ENCODE peak calls at places on chromosomes 13 and 19, in seven cellular contexts. Y, A, V, X, R, Q and E are unnamed samples.

GRCh38 chr13:76632388-76633044 is 253.7 kb downstream of the KCTD12 start:
- DNase-seq in Q (peak), V (no peak), Y (no peak), R (no peak), A (no peak), X (no peak), E (no peak)

GRCh38 chr13:67318398-67318797 is 88.3 kb upstream of the PCDH9 start:
- DNase-seq in Q (no peak), Y (no peak), V (no peak), X (no peak), R (no peak), A (no peak), E (no peak)

GRCh38 chr13:109162248-109163051 is 533.0 kb downstream of the MYO16 start:
- DNase-seq in X (no peak), V (peak), A (peak), Q (no peak), R (no peak), Y (no peak), E (no peak)

GRCh38 chr19:43807651-43808050 is 5.4 kb upstream of the LYPD5 start:
- DNase-seq in Q (no peak), R (no peak), X (no peak), Y (no peak), V (no peak), A (no peak), E (no peak)

GRCh38 chr19:53311897-53312296 is 21.7 kb upstream of the ZNF845 start:
- DNase-seq in R (no peak), X (no peak), A (no peak), Y (no peak), Q (no peak), V (no peak), E (no peak)

GRCh38 chr13:32495841-32496240 is 42.8 kb downstream of the N4BP2L2 start:
- DNase-seq in Q (no peak), Y (no peak), R (no peak), A (no peak), V (no peak), X (no peak), E (no peak)

GRCh38 chr19:49631610-49632192 is 8.2 kb downstream of the RRAS start:
- DNase-seq in Q (no peak), A (no peak), X (no peak), V (no peak), Y (no peak), R (no peak), E (no peak)

GRCh38 chr13:84479656-84480055 is 597.4 kb upstream of the SLITRK1 start:
- DNase-seq in R (no peak), Q (no peak), V (no peak), A (no peak), X (no peak), Y (no peak), E (no peak)

GRCh38 chr19:30068528-30069395 is 126.7 kb downstream of the URI1 start:
- DNase-seq in X (no peak), Q (no peak), A (no peak), R (no peak), Y (no peak), V (no peak), E (no peak)

GRCh38 chr13:110121312-110122083 is 185.5 kb downstream of the COL4A1 start:
- DNase-seq in R (no peak), V (no peak), A (no peak), X (no peak), Q (no peak), Y (no peak), E (no peak)

GRCh38 chr13:28022848-28023518 is 34.5 kb upstream of the URAD start:
- DNase-seq in A (no peak), Q (peak), R (peak), V (no peak), Y (no peak), X (no peak), E (no peak)

GRCh38 chr13:28568286-28568685 is 73.4 kb upstream of the FLT1 start:
- DNase-seq in Q (peak), R (peak), V (peak), X (peak), Y (peak), A (peak), E (no peak)

GRCh38 chr13:32850311-32851052 is 165.7 kb upstream of the KL start:
- DNase-seq in Y (no peak), Q (no peak), A (no peak), X (no peak), R (no peak), V (no peak), E (no peak)

GRCh38 chr19:17448190-17448967 is at the start of gene TMEM221:
- DNase-seq in V (peak), A (peak), X (peak), Y (peak), R (peak), Q (peak), E (no peak)

GRCh38 chr13:48477191-48477855 is 55.6 kb downstream of the RCBTB2 start:
- DNase-seq in X (no peak), V (no peak), Q (no peak), A (no peak), Y (no peak), R (no peak), E (no peak)

GRCh38 chr19:28711401-28711800 is 501.6 kb downstream of the UQCRFS1 start:
- DNase-seq in V (no peak), A (no peak), X (no peak), R (no peak), Y (no peak), Q (no peak), E (no peak)

GRCh38 chr19:16342002-16342715 is 17.5 kb downstream of the KLF2 start:
- DNase-seq in Q (no peak), Y (no peak), X (peak), R (no peak), A (no peak), V (peak), E (no peak)

GRCh38 chr19:32387701-32388392 is 17.7 kb upstream of the DPY19L3 start:
- DNase-seq in A (no peak), Y (peak), V (peak), R (peak), X (no peak), Q (no peak), E (no peak)

GRCh38 chr13:114043421-114044053 is 69.7 kb upstream of the C13orf46 start:
- DNase-seq in R (no peak), Y (no peak), X (peak), A (peak), Q (no peak), V (peak), E (no peak)

DNA sequence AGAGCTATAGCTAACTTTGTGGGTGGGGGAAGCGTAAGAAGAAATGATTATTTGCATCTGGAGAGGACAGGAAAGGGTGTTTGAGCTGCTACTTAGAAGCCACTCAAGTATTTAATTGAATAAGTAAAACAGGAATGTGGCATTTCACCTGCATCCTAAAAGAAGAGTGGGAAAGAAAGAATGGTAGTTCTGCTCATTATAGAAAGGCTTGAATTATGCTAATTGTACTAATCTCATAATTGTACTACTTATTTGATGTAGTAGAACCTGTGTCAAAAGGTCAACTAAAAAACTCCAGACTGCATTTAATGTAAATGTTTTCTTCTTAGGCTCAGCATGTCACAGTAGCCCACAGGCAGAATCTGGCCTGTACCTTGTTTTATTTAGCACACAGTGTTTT is 113.6 kb downstream of the RNF17 start:
- DNase-seq in V (no peak), Y (no peak), X (no peak), Q (no peak), R (no peak), A (no peak), E (no peak)
- H3K27ac ChIP-seq in V (no peak), Y (no peak), X (no peak), Q (no peak), R (no peak), A (no peak), E (no peak)

GRCh38 chr19:33797821-33798633 is 1.4 kb downstream of the KCTD15 start:
- DNase-seq in X (peak), R (peak), Y (peak), V (peak), Q (peak), A (no peak), E (no peak)
- H3K27ac ChIP-seq in X (peak), R (peak), Y (peak), V (peak), Q (peak), A (no peak), E (peak)

DNA sequence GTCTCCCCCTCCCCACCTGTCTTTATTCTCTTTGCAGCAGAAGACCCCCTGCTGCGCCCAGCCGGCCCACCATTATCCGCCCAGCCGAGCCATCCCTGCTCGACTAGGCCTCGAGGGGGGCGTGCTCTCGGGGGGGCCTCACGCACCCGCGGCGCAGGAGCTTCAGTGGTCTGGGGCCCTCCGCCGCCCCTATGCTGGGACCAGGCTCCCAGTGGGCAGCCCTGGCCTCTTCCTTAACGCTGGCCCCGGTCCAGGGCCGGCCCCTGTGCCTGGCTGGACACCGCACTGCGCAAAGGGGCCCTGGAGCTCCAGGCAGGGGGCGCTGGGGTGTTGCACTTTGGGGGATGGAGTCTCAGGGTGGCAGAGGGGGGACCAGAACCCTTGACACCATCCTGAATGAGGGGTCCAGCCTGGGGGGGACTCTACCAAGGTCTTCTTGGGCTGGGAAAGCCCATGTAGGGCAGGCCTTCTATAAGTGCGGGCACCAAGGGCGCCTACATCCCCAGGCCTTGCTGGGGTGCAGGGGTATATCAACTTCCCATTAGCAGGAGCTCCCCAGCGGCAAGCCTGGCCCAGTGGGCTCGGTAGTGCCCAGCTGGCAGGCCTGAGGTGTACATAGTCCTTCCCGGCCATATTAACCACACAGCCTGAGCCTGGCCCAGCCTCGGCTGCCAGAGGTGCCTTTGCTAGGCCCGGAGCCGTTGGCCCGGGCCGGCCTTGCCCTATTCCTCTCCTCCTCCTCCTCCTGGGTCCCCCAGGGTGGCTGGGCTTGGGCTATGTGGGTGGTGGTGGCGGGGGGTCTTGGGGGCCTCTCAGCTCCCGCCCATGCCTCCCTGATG is 4.9 kb downstream of the TMED1 start:
- DNase-seq in V (no peak), Y (no peak), Q (no peak), R (no peak), A (no peak), X (no peak), E (no peak)
- H3K27ac ChIP-seq in V (no peak), Y (no peak), Q (peak), R (no peak), A (no peak), X (no peak), E (no peak)

GRCh38 chr19:40599331-40600085 is 1.7 kb upstream of the LTBP4 start:
- DNase-seq in X (no peak), Q (no peak), R (no peak), A (no peak), Y (no peak), V (no peak), E (no peak)

GRCh38 chr19:40598918-40599307 is 2.3 kb upstream of the LTBP4 start:
- DNase-seq in X (peak), Q (no peak), A (no peak), Y (no peak), V (no peak), R (no peak), E (no peak)

GRCh38 chr19:40600086-40600917 is 867 bp upstream of the LTBP4 start:
- DNase-seq in Y (no peak), Q (no peak), R (no peak), A (no peak), V (no peak), X (peak), E (no peak)

GRCh38 chr19:40603071-40603718 is 2.0 kb downstream of the LTBP4 start:
- DNase-seq in V (no peak), A (no peak), R (no peak), Q (peak), X (peak), Y (peak), E (no peak)

DNA sequence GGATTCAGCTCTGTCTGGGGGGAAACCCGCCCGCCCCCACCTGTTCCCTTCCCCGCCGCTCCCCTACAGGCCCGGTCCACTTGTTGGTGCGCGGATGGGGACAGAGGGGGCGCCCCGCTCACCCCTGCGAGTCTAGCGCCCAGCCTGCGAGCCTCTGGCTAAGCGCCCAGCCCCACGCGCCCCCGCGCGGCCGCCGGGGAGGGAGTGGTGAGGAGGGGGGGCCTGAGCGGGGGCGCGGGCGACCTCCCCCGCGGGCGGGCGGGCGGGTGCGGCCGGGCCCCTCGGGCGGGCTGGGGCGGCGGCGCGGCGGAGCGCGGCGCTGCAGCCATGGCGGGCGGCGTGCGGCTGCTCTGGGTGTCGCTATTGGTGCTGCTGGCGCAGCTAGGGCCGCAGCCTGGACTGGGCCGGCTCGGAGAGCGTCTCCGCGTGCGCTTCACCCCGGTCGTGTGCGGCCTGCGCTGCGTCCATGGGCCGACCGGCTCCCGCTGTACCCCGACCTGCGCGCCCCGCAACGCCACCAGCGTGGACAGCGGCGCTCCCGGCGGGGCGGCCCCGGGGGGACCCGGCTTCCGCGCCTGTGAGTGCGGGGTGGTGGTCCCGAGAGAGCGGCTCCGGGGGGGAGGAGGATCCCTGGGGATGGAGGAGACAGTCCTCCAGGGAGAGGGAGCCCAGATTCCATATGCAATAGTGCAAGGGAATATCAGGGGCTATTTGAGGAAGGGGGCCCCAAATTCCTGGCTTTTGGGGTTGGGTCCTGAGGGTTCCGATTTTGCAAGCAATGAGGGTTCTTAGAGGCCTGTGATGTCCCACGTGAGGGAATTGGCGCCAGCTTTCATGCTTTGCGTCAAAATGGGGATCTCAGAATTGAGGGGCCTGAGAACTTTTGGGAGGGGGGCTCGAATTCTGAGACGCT is at the start of gene LTBP4:
- DNase-seq in R (peak), V (peak), X (peak), Q (peak), A (no peak), Y (peak), E (no peak)
- H3K27ac ChIP-seq in R (no peak), V (peak), X (peak), Q (no peak), A (no peak), Y (peak), E (peak)

GRCh38 chr19:2984196-2984490 is 6.8 kb downstream of the TLE6 start:
- DNase-seq in A (no peak), Y (no peak), R (no peak), V (no peak), Q (no peak), X (no peak), E (no peak)

GRCh38 chr19:2981898-2982297 is 4.5 kb downstream of the TLE6 start:
- DNase-seq in A (no peak), R (no peak), Y (no peak), X (no peak), V (no peak), Q (no peak), E (no peak)

GRCh38 chr19:2982556-2982955 is 5.2 kb downstream of the TLE6 start:
- DNase-seq in X (no peak), Q (no peak), R (no peak), V (no peak), A (no peak), Y (no peak), E (no peak)

GRCh38 chr19:2983351-2984195 is 6.2 kb downstream of the TLE6 start:
- DNase-seq in A (no peak), V (peak), X (peak), Q (peak), Y (peak), R (peak), E (no peak)

DNA sequence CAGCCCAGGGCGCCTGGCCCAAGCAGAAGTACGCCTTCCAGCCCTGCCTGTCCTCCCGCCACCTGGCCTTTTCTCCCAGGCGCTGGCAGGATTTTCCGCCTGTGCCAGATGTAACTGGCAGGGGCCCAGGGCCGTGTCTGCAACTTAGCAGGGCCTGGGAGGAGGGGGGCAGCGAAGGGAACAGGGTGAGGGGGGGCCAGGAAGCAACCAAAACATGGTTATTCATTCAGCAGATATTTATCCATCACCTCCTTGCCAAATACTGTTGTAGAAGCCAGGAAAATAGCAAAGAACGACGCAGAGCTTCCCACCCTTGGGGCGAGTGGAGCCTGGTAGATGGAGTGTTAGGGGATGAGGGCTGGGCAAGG is 5.6 kb downstream of the TLE6 start:
- DNase-seq in X (peak), Q (peak), R (peak), Y (peak), A (no peak), V (peak), E (peak)
- H3K27ac ChIP-seq in X (peak), Q (peak), R (peak), Y (no peak), A (no peak), V (peak), E (no peak)

DNA sequence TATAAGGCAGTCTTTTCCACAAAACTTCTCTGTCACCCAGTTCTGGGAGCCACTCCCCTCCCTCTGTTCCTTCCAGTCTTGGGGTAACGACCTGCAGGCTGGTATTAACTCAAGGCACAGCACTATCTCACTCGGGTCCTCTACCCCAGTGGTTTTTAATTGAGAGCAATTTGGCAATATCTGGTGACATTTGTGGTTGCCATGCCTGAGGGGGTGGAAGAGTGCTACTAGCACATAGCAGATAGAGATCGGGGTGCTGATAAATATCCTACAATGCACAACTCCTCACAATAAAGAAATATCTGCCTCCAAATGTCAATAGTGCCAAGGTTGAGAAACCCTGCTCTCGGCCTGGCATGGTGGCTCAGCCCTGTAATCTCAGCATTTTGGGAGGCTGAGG is 117.7 kb upstream of the ABCC4 start:
- DNase-seq in Y (no peak), Q (no peak), X (no peak), R (no peak), A (no peak), V (no peak), E (no peak)
- H3K27ac ChIP-seq in Y (no peak), Q (no peak), X (no peak), R (no peak), A (no peak), V (no peak), E (no peak)